ENCODE peak calls at places on chromosomes 13 and 19, in nine cellular contexts. One of them, this sample, is unnamed.

GRCh38 chr13:40161008-40161694 is 505.3 kb downstream of the FOXO1 start:
- DNase-seq in tibial nerve: no peak
- DNase-seq in BJ: no peak
- DNase-seq in bronchial epithelial cell: no peak
- DNase-seq in Panc1: no peak
- DNase-seq in neural progenitor cell: no peak
- DNase-seq in CD8-positive, alpha-beta T cell: no peak
- DNase-seq in choroid plexus epithelial cell: no peak
- DNase-seq in neuronal stem cell: no peak
- DNase-seq in this sample: no peak

GRCh38 chr19:5314012-5314906 is 26.4 kb downstream of the PTPRS start:
- DNase-seq in CD8-positive, alpha-beta T cell: no peak
- DNase-seq in bronchial epithelial cell: peak
- DNase-seq in neural progenitor cell: no peak
- DNase-seq in Panc1: peak
- DNase-seq in choroid plexus epithelial cell: peak
- DNase-seq in tibial nerve: no peak
- DNase-seq in BJ: no peak
- DNase-seq in neuronal stem cell: no peak
- DNase-seq in this sample: no peak

GRCh38 chr13:40172878-40173277 is 493.6 kb downstream of the FOXO1 start:
- DNase-seq in Panc1: no peak
- DNase-seq in tibial nerve: no peak
- DNase-seq in choroid plexus epithelial cell: no peak
- DNase-seq in neuronal stem cell: no peak
- DNase-seq in CD8-positive, alpha-beta T cell: no peak
- DNase-seq in BJ: no peak
- DNase-seq in bronchial epithelial cell: no peak
- DNase-seq in neural progenitor cell: no peak
- DNase-seq in this sample: no peak

GRCh38 chr19:46974181-46974580 is 45.5 kb upstream of the NPAS1 start:
- DNase-seq in choroid plexus epithelial cell: no peak
- DNase-seq in Panc1: no peak
- DNase-seq in bronchial epithelial cell: no peak
- DNase-seq in tibial nerve: no peak
- DNase-seq in BJ: no peak
- DNase-seq in CD8-positive, alpha-beta T cell: no peak
- DNase-seq in neuronal stem cell: no peak
- DNase-seq in neural progenitor cell: no peak
- DNase-seq in this sample: no peak

GRCh38 chr19:10864538-10864899 is 6.8 kb upstream of the CARM1 start:
- DNase-seq in Panc1: peak
- DNase-seq in choroid plexus epithelial cell: peak
- DNase-seq in tibial nerve: peak
- DNase-seq in neural progenitor cell: peak
- DNase-seq in neuronal stem cell: peak
- DNase-seq in bronchial epithelial cell: peak
- DNase-seq in BJ: no peak
- DNase-seq in CD8-positive, alpha-beta T cell: peak
- DNase-seq in this sample: no peak

GRCh38 chr13:76903544-76904162 is 17.4 kb upstream of the KCTD12 start:
- DNase-seq in Panc1: peak
- DNase-seq in bronchial epithelial cell: peak
- DNase-seq in BJ: no peak
- DNase-seq in neural progenitor cell: peak
- DNase-seq in choroid plexus epithelial cell: peak
- DNase-seq in neuronal stem cell: peak
- DNase-seq in tibial nerve: peak
- DNase-seq in CD8-positive, alpha-beta T cell: peak
- DNase-seq in this sample: no peak

GRCh38 chr19:41548047-41548446 is 27.9 kb upstream of the CEACAM21 start:
- DNase-seq in bronchial epithelial cell: no peak
- DNase-seq in tibial nerve: no peak
- DNase-seq in BJ: no peak
- DNase-seq in choroid plexus epithelial cell: no peak
- DNase-seq in neural progenitor cell: no peak
- DNase-seq in CD8-positive, alpha-beta T cell: no peak
- DNase-seq in neuronal stem cell: no peak
- DNase-seq in Panc1: no peak
- DNase-seq in this sample: no peak

GRCh38 chr19:38142176-38143035 is 81.6 kb downstream of the DPF1 start:
- DNase-seq in tibial nerve: peak
- DNase-seq in Panc1: peak
- DNase-seq in CD8-positive, alpha-beta T cell: no peak
- DNase-seq in choroid plexus epithelial cell: peak
- DNase-seq in neuronal stem cell: peak
- DNase-seq in bronchial epithelial cell: peak
- DNase-seq in neural progenitor cell: peak
- DNase-seq in BJ: no peak
- DNase-seq in this sample: no peak

GRCh38 chr13:100068532-100068931 is 20.4 kb upstream of the PCCA start:
- DNase-seq in Panc1: no peak
- DNase-seq in neuronal stem cell: no peak
- DNase-seq in choroid plexus epithelial cell: no peak
- DNase-seq in tibial nerve: no peak
- DNase-seq in BJ: no peak
- DNase-seq in neural progenitor cell: no peak
- DNase-seq in CD8-positive, alpha-beta T cell: no peak
- DNase-seq in bronchial epithelial cell: no peak
- DNase-seq in this sample: no peak

GRCh38 chr13:110307697-110308376 is 753 bp downstream of the COL4A2 start:
- DNase-seq in neural progenitor cell: peak
- DNase-seq in choroid plexus epithelial cell: peak
- DNase-seq in BJ: no peak
- DNase-seq in bronchial epithelial cell: no peak
- DNase-seq in tibial nerve: no peak
- DNase-seq in Panc1: no peak
- DNase-seq in CD8-positive, alpha-beta T cell: no peak
- DNase-seq in neuronal stem cell: peak
- DNase-seq in this sample: no peak

GRCh38 chr13:41402695-41403511 is 54.4 kb upstream of the RGCC start:
- DNase-seq in bronchial epithelial cell: peak
- DNase-seq in tibial nerve: no peak
- DNase-seq in neural progenitor cell: no peak
- DNase-seq in neuronal stem cell: no peak
- DNase-seq in choroid plexus epithelial cell: no peak
- DNase-seq in BJ: no peak
- DNase-seq in CD8-positive, alpha-beta T cell: no peak
- DNase-seq in Panc1: no peak
- DNase-seq in this sample: no peak

GRCh38 chr19:1767464-1767933 is 14.2 kb downstream of the ONECUT3 start:
- DNase-seq in BJ: no peak
- DNase-seq in choroid plexus epithelial cell: no peak
- DNase-seq in tibial nerve: peak
- DNase-seq in Panc1: no peak
- DNase-seq in neuronal stem cell: peak
- DNase-seq in neural progenitor cell: peak
- DNase-seq in bronchial epithelial cell: no peak
- DNase-seq in CD8-positive, alpha-beta T cell: peak
- DNase-seq in this sample: no peak

GRCh38 chr19:13366529-13367143 is 139.6 kb downstream of the CACNA1A start:
- DNase-seq in neural progenitor cell: peak
- DNase-seq in neuronal stem cell: peak
- DNase-seq in tibial nerve: no peak
- DNase-seq in BJ: no peak
- DNase-seq in choroid plexus epithelial cell: peak
- DNase-seq in CD8-positive, alpha-beta T cell: no peak
- DNase-seq in bronchial epithelial cell: peak
- DNase-seq in Panc1: no peak
- DNase-seq in this sample: peak

GRCh38 chr19:5480427-5480836 is 25.2 kb downstream of the ZNRF4 start:
- DNase-seq in bronchial epithelial cell: peak
- DNase-seq in neural progenitor cell: peak
- DNase-seq in BJ: no peak
- DNase-seq in CD8-positive, alpha-beta T cell: peak
- DNase-seq in tibial nerve: no peak
- DNase-seq in Panc1: peak
- DNase-seq in neuronal stem cell: no peak
- DNase-seq in choroid plexus epithelial cell: peak
- DNase-seq in this sample: no peak

GRCh38 chr19:42114412-42114811 is 17.8 kb downstream of the POU2F2 start:
- DNase-seq in BJ: no peak
- DNase-seq in neural progenitor cell: no peak
- DNase-seq in bronchial epithelial cell: no peak
- DNase-seq in neuronal stem cell: no peak
- DNase-seq in CD8-positive, alpha-beta T cell: no peak
- DNase-seq in tibial nerve: no peak
- DNase-seq in choroid plexus epithelial cell: peak
- DNase-seq in Panc1: no peak
- DNase-seq in this sample: no peak

GRCh38 chr13:43730642-43731041 is 56.1 kb downstream of the ENOX1 start:
- DNase-seq in neural progenitor cell: no peak
- DNase-seq in bronchial epithelial cell: peak
- DNase-seq in neuronal stem cell: no peak
- DNase-seq in CD8-positive, alpha-beta T cell: no peak
- DNase-seq in choroid plexus epithelial cell: peak
- DNase-seq in BJ: peak
- DNase-seq in tibial nerve: no peak
- DNase-seq in Panc1: no peak
- DNase-seq in this sample: peak

GRCh38 chr13:91894311-91894710 is 495.9 kb downstream of the GPC5 start:
- DNase-seq in BJ: no peak
- DNase-seq in tibial nerve: no peak
- DNase-seq in CD8-positive, alpha-beta T cell: no peak
- DNase-seq in Panc1: no peak
- DNase-seq in bronchial epithelial cell: no peak
- DNase-seq in neural progenitor cell: no peak
- DNase-seq in neuronal stem cell: no peak
- DNase-seq in choroid plexus epithelial cell: peak
- DNase-seq in this sample: peak

GRCh38 chr19:5803752-5804515 is 933 bp upstream of the NRTN start:
- DNase-seq in Panc1: peak
- DNase-seq in bronchial epithelial cell: peak
- DNase-seq in neural progenitor cell: peak
- DNase-seq in BJ: no peak
- DNase-seq in tibial nerve: peak
- DNase-seq in choroid plexus epithelial cell: peak
- DNase-seq in neuronal stem cell: peak
- DNase-seq in CD8-positive, alpha-beta T cell: peak
- DNase-seq in this sample: peak

GRCh38 chr19:39223703-39224279 is 19.7 kb upstream of the SYCN start:
- DNase-seq in choroid plexus epithelial cell: peak
- DNase-seq in Panc1: no peak
- DNase-seq in neural progenitor cell: peak
- DNase-seq in BJ: no peak
- DNase-seq in CD8-positive, alpha-beta T cell: no peak
- DNase-seq in bronchial epithelial cell: peak
- DNase-seq in tibial nerve: no peak
- DNase-seq in neuronal stem cell: peak
- DNase-seq in this sample: no peak

GRCh38 chr19:15180451-15181390 is 20.1 kb downstream of the NOTCH3 start:
- DNase-seq in bronchial epithelial cell: no peak
- DNase-seq in neuronal stem cell: no peak
- DNase-seq in choroid plexus epithelial cell: no peak
- DNase-seq in CD8-positive, alpha-beta T cell: no peak
- DNase-seq in Panc1: no peak
- DNase-seq in BJ: no peak
- DNase-seq in tibial nerve: no peak
- DNase-seq in neural progenitor cell: peak
- DNase-seq in this sample: no peak

GRCh38 chr19:15454371-15454800 is 4.6 kb upstream of the WIZ start:
- DNase-seq in choroid plexus epithelial cell: no peak
- DNase-seq in neural progenitor cell: no peak
- DNase-seq in bronchial epithelial cell: no peak
- DNase-seq in BJ: no peak
- DNase-seq in CD8-positive, alpha-beta T cell: no peak
- DNase-seq in neuronal stem cell: no peak
- DNase-seq in tibial nerve: no peak
- DNase-seq in Panc1: no peak
- DNase-seq in this sample: no peak

GRCh38 chr19:19338082-19338481 is 17.5 kb downstream of the MAU2 start:
- DNase-seq in bronchial epithelial cell: no peak
- DNase-seq in BJ: no peak
- DNase-seq in neural progenitor cell: no peak
- DNase-seq in choroid plexus epithelial cell: no peak
- DNase-seq in CD8-positive, alpha-beta T cell: no peak
- DNase-seq in tibial nerve: no peak
- DNase-seq in neuronal stem cell: no peak
- DNase-seq in Panc1: no peak
- DNase-seq in this sample: peak

GRCh38 chr13:30908416-30908980 is 2.4 kb downstream of the MEDAG start:
- DNase-seq in choroid plexus epithelial cell: peak
- DNase-seq in tibial nerve: peak
- DNase-seq in neural progenitor cell: no peak
- DNase-seq in BJ: no peak
- DNase-seq in bronchial epithelial cell: no peak
- DNase-seq in CD8-positive, alpha-beta T cell: no peak
- DNase-seq in neuronal stem cell: no peak
- DNase-seq in Panc1: no peak
- DNase-seq in this sample: peak
- H3K4me3 ChIP-seq in choroid plexus epithelial cell: peak
- H3K4me3 ChIP-seq in tibial nerve: peak
- H3K4me3 ChIP-seq in neural progenitor cell: no peak
- H3K4me3 ChIP-seq in BJ: no peak
- H3K4me3 ChIP-seq in bronchial epithelial cell: no peak
- H3K4me3 ChIP-seq in CD8-positive, alpha-beta T cell: no peak
- H3K4me3 ChIP-seq in neuronal stem cell: no peak
- H3K4me3 ChIP-seq in Panc1: no peak
- H3K4me3 ChIP-seq in this sample: peak

DNA sequence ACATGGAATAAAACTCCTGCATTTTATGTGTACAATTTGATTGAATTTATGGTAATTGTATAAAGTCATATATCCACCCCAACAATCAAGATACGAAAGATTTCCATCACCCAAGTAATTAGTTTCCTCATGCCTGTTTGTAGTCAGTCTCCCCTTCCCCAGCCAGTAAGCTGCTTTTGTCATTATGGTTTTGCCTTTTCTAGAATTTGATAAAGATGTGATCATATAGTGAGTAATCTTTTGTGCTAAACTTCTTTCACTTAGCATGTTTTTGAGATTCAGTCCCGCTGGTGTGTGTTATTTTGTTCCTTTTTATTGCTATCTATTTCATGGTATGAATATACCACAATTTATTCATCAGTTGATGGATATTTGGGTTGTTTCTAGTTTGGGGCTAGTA is 16.0 kb downstream of the ITM2B start:
- DNase-seq in BJ: no peak
- DNase-seq in neural progenitor cell: no peak
- DNase-seq in choroid plexus epithelial cell: no peak
- DNase-seq in Panc1: no peak
- DNase-seq in bronchial epithelial cell: no peak
- DNase-seq in tibial nerve: no peak
- DNase-seq in neuronal stem cell: no peak
- DNase-seq in CD8-positive, alpha-beta T cell: no peak
- DNase-seq in this sample: no peak
- H3K4me3 ChIP-seq in BJ: no peak
- H3K4me3 ChIP-seq in neural progenitor cell: no peak
- H3K4me3 ChIP-seq in choroid plexus epithelial cell: no peak
- H3K4me3 ChIP-seq in Panc1: no peak
- H3K4me3 ChIP-seq in bronchial epithelial cell: no peak
- H3K4me3 ChIP-seq in tibial nerve: no peak
- H3K4me3 ChIP-seq in neuronal stem cell: no peak
- H3K4me3 ChIP-seq in CD8-positive, alpha-beta T cell: no peak
- H3K4me3 ChIP-seq in this sample: no peak

GRCh38 chr19:49474545-49474930 is 523 bp downstream of the FLT3LG start:
- DNase-seq in bronchial epithelial cell: no peak
- DNase-seq in neuronal stem cell: no peak
- DNase-seq in neural progenitor cell: no peak
- DNase-seq in tibial nerve: no peak
- DNase-seq in Panc1: no peak
- DNase-seq in CD8-positive, alpha-beta T cell: no peak
- DNase-seq in BJ: no peak
- DNase-seq in choroid plexus epithelial cell: no peak
- DNase-seq in this sample: no peak
- H3K4me3 ChIP-seq in bronchial epithelial cell: peak
- H3K4me3 ChIP-seq in neuronal stem cell: no peak
- H3K4me3 ChIP-seq in neural progenitor cell: peak
- H3K4me3 ChIP-seq in tibial nerve: peak
- H3K4me3 ChIP-seq in Panc1: peak
- H3K4me3 ChIP-seq in CD8-positive, alpha-beta T cell: peak
- H3K4me3 ChIP-seq in BJ: peak
- H3K4me3 ChIP-seq in choroid plexus epithelial cell: peak
- H3K4me3 ChIP-seq in this sample: peak

GRCh38 chr19:48102870-48103751 is 7.5 kb downstream of the PLA2G4C start:
- DNase-seq in tibial nerve: no peak
- DNase-seq in CD8-positive, alpha-beta T cell: no peak
- DNase-seq in neuronal stem cell: peak
- DNase-seq in BJ: no peak
- DNase-seq in bronchial epithelial cell: peak
- DNase-seq in Panc1: no peak
- DNase-seq in neural progenitor cell: peak
- DNase-seq in choroid plexus epithelial cell: peak
- DNase-seq in this sample: no peak
- H3K4me3 ChIP-seq in tibial nerve: no peak
- H3K4me3 ChIP-seq in CD8-positive, alpha-beta T cell: no peak
- H3K4me3 ChIP-seq in neuronal stem cell: no peak
- H3K4me3 ChIP-seq in BJ: no peak
- H3K4me3 ChIP-seq in bronchial epithelial cell: no peak
- H3K4me3 ChIP-seq in Panc1: no peak
- H3K4me3 ChIP-seq in neural progenitor cell: no peak
- H3K4me3 ChIP-seq in choroid plexus epithelial cell: no peak
- H3K4me3 ChIP-seq in this sample: no peak